ENCODE peak calls at places on chromosomes 11 and 22, in four cellular contexts. One of them, this sample, is unnamed.

GRCh38 chr11:69427337-69427736 is 54.1 kb upstream of the LINC01488 start:
- DNase-seq in BJ: no peak
- DNase-seq in cardiac muscle cell: no peak
- DNase-seq in ovary: no peak
- DNase-seq in this sample: no peak

GRCh38 chr11:101866619-101867491 is 48.0 kb upstream of the CEP126 start:
- DNase-seq in cardiac muscle cell: no peak
- DNase-seq in BJ: peak
- DNase-seq in ovary: no peak
- DNase-seq in this sample: no peak

GRCh38 chr22:27859336-27859735 is 57.8 kb upstream of the MN1 start:
- DNase-seq in BJ: no peak
- DNase-seq in ovary: no peak
- DNase-seq in cardiac muscle cell: no peak
- DNase-seq in this sample: no peak

GRCh38 chr22:32801436-32802290 is at the start of gene TIMP3:
- DNase-seq in BJ: no peak
- DNase-seq in ovary: peak
- DNase-seq in cardiac muscle cell: peak
- DNase-seq in this sample: no peak

GRCh38 chr11:134764367-134764766 is 352.3 kb upstream of the B3GAT1 start:
- DNase-seq in BJ: no peak
- DNase-seq in ovary: no peak
- DNase-seq in cardiac muscle cell: no peak
- DNase-seq in this sample: no peak

GRCh38 chr11:61890536-61891330 is 612 bp downstream of the FADS3 start:
- DNase-seq in ovary: peak
- DNase-seq in BJ: peak
- DNase-seq in cardiac muscle cell: peak
- DNase-seq in this sample: peak

GRCh38 chr22:28283025-28283654 is 364.1 kb upstream of the PITPNB start:
- DNase-seq in cardiac muscle cell: peak
- DNase-seq in ovary: no peak
- DNase-seq in BJ: no peak
- DNase-seq in this sample: no peak

GRCh38 chr11:2699185-2699530 is 636 bp downstream of the KCNQ1OT1 start:
- DNase-seq in BJ: no peak
- DNase-seq in ovary: no peak
- DNase-seq in cardiac muscle cell: no peak
- DNase-seq in this sample: peak

GRCh38 chr11:22162754-22163153 is 30.1 kb upstream of the ANO5 start:
- DNase-seq in ovary: no peak
- DNase-seq in cardiac muscle cell: no peak
- DNase-seq in BJ: no peak
- DNase-seq in this sample: no peak

GRCh38 chr11:65314501-65315203 is at the start of gene CDC42EP2:
- DNase-seq in cardiac muscle cell: peak
- DNase-seq in BJ: no peak
- DNase-seq in ovary: peak
- DNase-seq in this sample: peak

GRCh38 chr22:45318558-45319318 is 9.0 kb downstream of the FAM118A start:
- DNase-seq in cardiac muscle cell: peak
- DNase-seq in ovary: no peak
- DNase-seq in BJ: no peak
- DNase-seq in this sample: peak

GRCh38 chr11:119330237-119330636 is 4.1 kb upstream of the RNF26 start:
- DNase-seq in ovary: no peak
- DNase-seq in cardiac muscle cell: no peak
- DNase-seq in BJ: no peak
- DNase-seq in this sample: no peak

GRCh38 chr11:94511932-94512781 is at the start of gene C11orf97:
- DNase-seq in BJ: no peak
- DNase-seq in ovary: peak
- DNase-seq in cardiac muscle cell: peak
- DNase-seq in this sample: peak

GRCh38 chr22:31286360-31287255 is 5.7 kb downstream of the PIK3IP1 start:
- DNase-seq in cardiac muscle cell: no peak
- DNase-seq in BJ: no peak
- DNase-seq in ovary: no peak
- DNase-seq in this sample: peak

GRCh38 chr11:12042215-12042676 is 33.8 kb upstream of the DKK3 start:
- DNase-seq in cardiac muscle cell: peak
- DNase-seq in BJ: peak
- DNase-seq in ovary: no peak
- DNase-seq in this sample: no peak

GRCh38 chr11:30000986-30001385 is 15.8 kb downstream of the KCNA4 start:
- DNase-seq in ovary: no peak
- DNase-seq in BJ: no peak
- DNase-seq in cardiac muscle cell: no peak
- DNase-seq in this sample: no peak

GRCh38 chr11:2788751-2789140 is 89.0 kb upstream of the KCNQ1OT1 start:
- DNase-seq in cardiac muscle cell: no peak
- DNase-seq in ovary: peak
- DNase-seq in BJ: no peak
- DNase-seq in this sample: no peak

GRCh38 chr11:132493786-132494185 is 1038.5 kb downstream of the OPCML start:
- DNase-seq in BJ: no peak
- DNase-seq in ovary: no peak
- DNase-seq in cardiac muscle cell: no peak
- DNase-seq in this sample: no peak

GRCh38 chr11:118521892-118522311 is 5.4 kb upstream of the TTC36 start:
- DNase-seq in cardiac muscle cell: peak
- DNase-seq in BJ: no peak
- DNase-seq in ovary: peak
- DNase-seq in this sample: peak

GRCh38 chr11:16776716-16777115 is 38.3 kb downstream of the C11orf58 start:
- DNase-seq in ovary: no peak
- DNase-seq in BJ: no peak
- DNase-seq in cardiac muscle cell: peak
- DNase-seq in this sample: no peak

GRCh38 chr22:48740731-48741405 is 1086.8 kb downstream of the BRD1 start:
- DNase-seq in ovary: no peak
- DNase-seq in BJ: no peak
- DNase-seq in cardiac muscle cell: no peak
- DNase-seq in this sample: no peak

GRCh38 chr22:46171940-46172339 is 21.6 kb downstream of the PPARA start:
- DNase-seq in ovary: peak
- DNase-seq in cardiac muscle cell: peak
- DNase-seq in BJ: peak
- DNase-seq in this sample: no peak

GRCh38 chr11:111765320-111765983 is 737 bp downstream of the PPP2R1B start:
- DNase-seq in BJ: no peak
- DNase-seq in cardiac muscle cell: no peak
- DNase-seq in ovary: no peak
- DNase-seq in this sample: no peak

GRCh38 chr11:111105566-111105965 is 140.0 kb upstream of the POU2AF2 start:
- DNase-seq in ovary: no peak
- DNase-seq in BJ: no peak
- DNase-seq in cardiac muscle cell: peak
- DNase-seq in this sample: no peak

GRCh38 chr11:111795333-111795985 is 29.3 kb upstream of the PPP2R1B start:
- DNase-seq in BJ: peak
- DNase-seq in cardiac muscle cell: no peak
- DNase-seq in ovary: no peak
- DNase-seq in this sample: no peak

GRCh38 chr11:91907225-91907624 is 317.4 kb upstream of the FAT3 start:
- DNase-seq in cardiac muscle cell: no peak
- DNase-seq in ovary: no peak
- DNase-seq in BJ: no peak
- DNase-seq in this sample: no peak

GRCh38 chr11:2891901-2892214 is 6.3 kb upstream of the CDKN1C start:
- DNase-seq in BJ: no peak
- DNase-seq in cardiac muscle cell: peak
- DNase-seq in ovary: peak
- DNase-seq in this sample: no peak

GRCh38 chr11:76782526-76783293 is 446 bp upstream of the TSKU start:
- DNase-seq in ovary: peak
- DNase-seq in BJ: peak
- DNase-seq in cardiac muscle cell: peak
- DNase-seq in this sample: peak

GRCh38 chr11:16809901-16810668 is 71.6 kb downstream of the C11orf58 start:
- DNase-seq in BJ: no peak
- DNase-seq in ovary: no peak
- DNase-seq in cardiac muscle cell: peak
- DNase-seq in this sample: no peak

GRCh38 chr22:20186183-20186870 is 35.5 kb upstream of the CCDC188 start:
- DNase-seq in cardiac muscle cell: no peak
- DNase-seq in ovary: no peak
- DNase-seq in BJ: no peak
- DNase-seq in this sample: peak
- TF ChIP-seq CTCF in cardiac muscle cell: peak
- TF ChIP-seq CTCF in ovary: no peak
- TF ChIP-seq CTCF in BJ: no peak
- TF ChIP-seq CTCF in this sample: no peak

GRCh38 chr22:49824936-49825335 is 2.7 kb downstream of the BRD1 start:
- DNase-seq in ovary: no peak
- DNase-seq in BJ: no peak
- DNase-seq in cardiac muscle cell: no peak
- DNase-seq in this sample: no peak
- H3K4me3 ChIP-seq in ovary: no peak
- H3K4me3 ChIP-seq in BJ: no peak
- H3K4me3 ChIP-seq in cardiac muscle cell: no peak
- H3K4me3 ChIP-seq in this sample: no peak

GRCh38 chr11:125625225-125625593 is 246 bp downstream of the CHEK1 start:
- DNase-seq in ovary: no peak
- DNase-seq in BJ: no peak
- DNase-seq in cardiac muscle cell: no peak
- DNase-seq in this sample: no peak

GRCh38 chr11:125624756-125625213 is at the start of gene CHEK1:
- DNase-seq in ovary: peak
- DNase-seq in cardiac muscle cell: no peak
- DNase-seq in BJ: no peak
- DNase-seq in this sample: no peak

GRCh38 chr11:125625594-125626380 is 824 bp downstream of the CHEK1 start:
- DNase-seq in BJ: peak
- DNase-seq in ovary: peak
- DNase-seq in cardiac muscle cell: peak
- DNase-seq in this sample: peak

GRCh38 chr11:125627236-125627910 is 2.4 kb downstream of the CHEK1 start:
- DNase-seq in cardiac muscle cell: no peak
- DNase-seq in ovary: no peak
- DNase-seq in BJ: no peak
- DNase-seq in this sample: no peak

GRCh38 chr11:125626381-125626950 is 1.5 kb downstream of the CHEK1 start:
- DNase-seq in ovary: no peak
- DNase-seq in cardiac muscle cell: no peak
- DNase-seq in BJ: peak
- DNase-seq in this sample: peak
- TF ChIP-seq CTCF in ovary: no peak
- TF ChIP-seq CTCF in cardiac muscle cell: peak
- TF ChIP-seq CTCF in BJ: peak
- TF ChIP-seq CTCF in this sample: peak

DNA sequence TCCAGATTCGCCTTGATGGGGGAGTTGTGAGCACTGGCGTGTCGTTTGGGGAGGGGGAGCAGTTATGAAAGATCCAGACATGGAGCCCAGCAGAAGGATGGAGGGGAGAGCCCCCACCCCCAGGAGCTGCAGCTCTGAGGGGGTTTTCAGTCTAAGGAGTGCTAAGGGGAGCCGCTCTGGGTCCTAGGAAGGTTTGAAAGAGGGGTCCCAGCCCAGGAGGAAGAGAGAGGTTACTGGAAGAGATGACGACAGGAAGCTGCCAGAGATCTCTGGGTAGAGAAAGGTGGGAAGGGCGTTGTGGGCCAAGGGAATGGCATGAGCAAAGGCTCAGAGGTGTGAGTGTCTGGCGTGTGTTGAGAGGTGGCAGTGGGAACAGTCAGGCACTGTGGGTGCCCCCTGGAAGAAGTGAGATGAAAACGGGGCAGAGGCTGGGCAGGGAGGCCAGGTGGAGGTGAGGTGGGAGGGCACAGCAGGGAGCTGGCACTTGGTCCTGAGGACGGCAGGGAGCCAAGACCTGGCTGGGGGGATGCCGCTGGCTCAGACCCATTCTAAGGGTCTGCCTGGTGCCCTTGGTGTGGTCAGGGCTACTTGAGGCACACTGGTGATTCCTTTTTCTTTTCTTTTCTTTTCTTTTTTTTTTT is 1.8 kb downstream of the MGAT3 start:
- DNase-seq in ovary: no peak
- DNase-seq in cardiac muscle cell: no peak
- DNase-seq in BJ: no peak
- DNase-seq in this sample: no peak
- H3K4me3 ChIP-seq in ovary: no peak
- H3K4me3 ChIP-seq in cardiac muscle cell: peak
- H3K4me3 ChIP-seq in BJ: no peak
- H3K4me3 ChIP-seq in this sample: peak

GRCh38 chr11:115499891-115500290 is 4.3 kb downstream of the CADM1 start:
- DNase-seq in ovary: no peak
- DNase-seq in cardiac muscle cell: no peak
- DNase-seq in BJ: no peak
- DNase-seq in this sample: no peak
- TF ChIP-seq CTCF in ovary: no peak
- TF ChIP-seq CTCF in cardiac muscle cell: no peak
- TF ChIP-seq CTCF in BJ: peak
- TF ChIP-seq CTCF in this sample: no peak

DNA sequence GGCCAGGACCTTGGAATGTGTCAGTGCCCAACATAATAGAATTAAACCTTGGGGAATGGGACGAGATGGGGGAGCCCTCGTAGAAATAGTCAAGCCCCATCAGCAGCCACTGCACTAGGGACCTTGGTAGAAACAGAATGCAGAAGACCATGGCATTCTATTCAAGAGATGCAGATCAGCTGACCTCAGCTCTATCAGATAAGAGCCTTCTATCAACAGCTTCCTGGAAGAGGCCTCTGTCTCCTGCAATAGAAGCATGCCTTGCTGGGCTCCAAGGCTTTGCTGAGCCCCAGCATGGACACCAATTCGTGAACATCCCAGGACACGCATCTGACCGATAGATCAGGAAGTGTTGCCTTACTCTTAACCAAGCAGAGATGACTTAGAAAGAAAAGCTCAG is 27.5 kb upstream of the FLI1 start:
- DNase-seq in BJ: no peak
- DNase-seq in cardiac muscle cell: no peak
- DNase-seq in ovary: no peak
- DNase-seq in this sample: no peak
- H3K4me3 ChIP-seq in BJ: no peak
- H3K4me3 ChIP-seq in cardiac muscle cell: no peak
- H3K4me3 ChIP-seq in ovary: no peak
- H3K4me3 ChIP-seq in this sample: no peak

DNA sequence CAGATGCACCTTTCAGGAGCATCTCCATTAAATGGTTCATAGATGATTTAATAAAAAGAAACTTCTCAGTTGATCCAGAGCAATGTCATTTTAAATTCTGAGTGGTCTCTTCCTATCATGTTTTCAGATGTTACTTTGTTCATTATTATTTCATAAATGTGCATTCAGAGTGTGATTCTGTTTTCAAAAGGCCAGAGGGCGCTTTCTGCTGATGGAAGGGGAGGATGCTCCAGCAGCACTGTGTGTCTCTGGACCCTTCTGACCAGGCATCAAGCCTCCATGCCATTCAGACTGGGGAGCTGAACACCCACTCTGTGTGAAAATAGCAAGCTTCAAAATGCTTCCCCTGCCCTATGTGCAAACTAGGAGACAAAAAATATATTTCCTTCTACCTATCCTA is 23.9 kb upstream of the CRTAM start:
- DNase-seq in ovary: no peak
- DNase-seq in BJ: no peak
- DNase-seq in cardiac muscle cell: peak
- DNase-seq in this sample: peak
- TF ChIP-seq CTCF in ovary: no peak
- TF ChIP-seq CTCF in BJ: no peak
- TF ChIP-seq CTCF in cardiac muscle cell: peak
- TF ChIP-seq CTCF in this sample: peak

This sample was measured in GM12865.